ENCODE peak calls at places on chromosomes 5 and 9, in seven cellular contexts. I is naive thymus-derived CD4-positive, alpha-beta T cell; V is upper lobe of right lung; M is gastrocnemius medialis; G is fibroblast of lung; F is lower lobe of right lung; P is mammary epithelial cell. Y is an unnamed sample.

GRCh38 chr5:54703091-54703490 is 185.5 kb downstream of the SNX18 start:
- DNase-seq in M (peak; percentile 17), G (peak; percentile 94), V (no peak), P (peak; percentile 44), F (no peak), I (no peak), Y (peak; percentile 77)

GRCh38 chr9:90953200-90953599 is 151.6 kb downstream of the SYK start:
- DNase-seq in M (no peak), F (no peak), P (no peak), I (no peak), V (no peak), G (no peak), Y (no peak)

GRCh38 chr5:124747770-124748686 is 1.6 kb upstream of the ZNF608 start:
- DNase-seq in P (peak; percentile 5), I (no peak), V (no peak), M (no peak), F (no peak), G (no peak), Y (no peak)

GRCh38 chr5:7814816-7815215 is 36.1 kb downstream of the CFAP90 start:
- DNase-seq in P (no peak), I (no peak), M (no peak), V (peak; percentile 20), G (no peak), F (no peak), Y (no peak)

GRCh38 chr5:119275873-119276214 is 80.0 kb upstream of the TNFAIP8 start:
- DNase-seq in M (no peak), F (no peak), P (no peak), I (no peak), V (no peak), G (no peak), Y (no peak)

GRCh38 chr5:155564541-155564940 is 551.0 kb downstream of the KIF4B start:
- DNase-seq in V (no peak), F (no peak), M (no peak), P (no peak), G (no peak), I (no peak), Y (no peak)

GRCh38 chr5:124902097-124902821 is 155.8 kb upstream of the ZNF608 start:
- DNase-seq in I (no peak), V (no peak), P (no peak), F (no peak), G (peak; percentile 86), M (no peak), Y (no peak)

GRCh38 chr5:168140256-168140655 is 151.2 kb upstream of the WWC1 start:
- DNase-seq in V (no peak), G (no peak), I (no peak), P (no peak), M (no peak), F (no peak), Y (no peak)

GRCh38 chr5:6869677-6870076 is 156.4 kb downstream of the TENT4A start:
- DNase-seq in F (no peak), M (no peak), I (no peak), V (no peak), P (no peak), G (no peak), Y (no peak)

GRCh38 chr9:108056083-108056804 is 566.7 kb upstream of the KLF4 start:
- DNase-seq in V (no peak), M (no peak), G (peak; percentile 67), F (no peak), I (no peak), P (peak; percentile 76), Y (no peak)

GRCh38 chr9:112731971-112732370 is 14.1 kb upstream of the INIP start:
- DNase-seq in F (no peak), I (no peak), V (no peak), M (no peak), G (no peak), P (no peak), Y (no peak)

GRCh38 chr5:115557667-115558387 is 13.3 kb upstream of the FEM1C start:
- DNase-seq in G (no peak), V (no peak), F (no peak), P (no peak), I (no peak), M (no peak), Y (no peak)

GRCh38 chr5:103013933-103014552 is 105.9 kb downstream of the GIN1 start:
- DNase-seq in I (no peak), P (no peak), V (no peak), G (no peak), M (no peak), F (no peak), Y (no peak)

GRCh38 chr5:13660072-13660471 is 284.4 kb downstream of the DNAH5 start:
- DNase-seq in M (no peak), V (no peak), I (no peak), P (no peak), F (no peak), G (peak; percentile 25), Y (no peak)

GRCh38 chr9:19028835-19029451 is 4.1 kb downstream of the SAXO1 start:
- DNase-seq in I (peak; percentile 17), P (peak; percentile 40), M (no peak), G (peak; percentile 54), F (no peak), V (no peak), Y (no peak)

GRCh38 chr5:72438141-72438540 is 69.1 kb downstream of the ZNF366 start:
- DNase-seq in M (no peak), V (no peak), P (peak; percentile 62), I (no peak), F (no peak), G (peak; percentile 39), Y (no peak)

GRCh38 chr5:111061618-111062017 is 9.9 kb upstream of the TSLP start:
- DNase-seq in G (no peak), P (peak; percentile 21), M (no peak), F (no peak), V (no peak), I (no peak), Y (no peak)

GRCh38 chr5:38426493-38426892 is 130.0 kb downstream of the LIFR start:
- DNase-seq in M (no peak), P (peak; percentile 37), I (no peak), V (no peak), F (no peak), G (peak; percentile 48), Y (no peak)

GRCh38 chr5:157959355-157959754 is 100.4 kb upstream of the CLINT1 start:
- DNase-seq in F (no peak), M (no peak), I (no peak), V (no peak), P (no peak), G (no peak), Y (no peak)

GRCh38 chr5:157961176-157961575 is 102.2 kb upstream of the CLINT1 start:
- DNase-seq in G (no peak), I (no peak), P (no peak), F (no peak), M (no peak), V (no peak), Y (no peak)

GRCh38 chr5:157963761-157964160 is 104.8 kb upstream of the CLINT1 start:
- DNase-seq in G (no peak), M (no peak), I (no peak), V (no peak), F (no peak), P (peak; percentile 60), Y (no peak)

GRCh38 chr5:157963244-157963643 is 104.3 kb upstream of the CLINT1 start:
- DNase-seq in M (no peak), I (no peak), G (no peak), V (no peak), P (no peak), F (no peak), Y (no peak)

DNA sequence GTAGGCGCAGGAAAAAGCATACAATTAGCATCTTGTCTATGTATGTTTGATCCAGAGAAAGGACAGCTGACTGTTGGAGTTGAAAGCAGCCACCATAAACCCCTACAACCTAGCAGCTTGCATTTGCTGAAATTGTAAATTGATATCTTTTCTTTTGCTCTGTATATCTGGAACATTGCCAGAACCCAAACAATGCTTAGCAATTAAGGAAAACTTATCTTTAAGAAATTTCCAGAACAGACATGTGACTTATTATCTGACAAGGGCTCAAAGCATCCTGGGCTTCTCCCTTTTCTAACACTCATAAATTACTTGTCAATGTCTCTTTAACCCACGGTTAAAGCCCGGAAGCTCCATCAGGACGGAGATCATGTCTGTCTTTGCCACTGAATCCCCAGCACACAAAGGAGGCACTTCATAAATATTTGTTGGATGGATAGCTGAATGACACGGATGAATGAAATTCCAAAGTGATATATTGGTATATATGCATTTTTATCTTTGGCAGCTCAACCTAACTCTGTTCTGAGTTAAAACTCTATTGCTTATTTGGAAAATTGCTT is 103.0 kb upstream of the CLINT1 start:
- DNase-seq in G (no peak), I (no peak), V (no peak), P (peak; percentile 18), F (no peak), M (no peak), Y (no peak)
- H3K4me3 ChIP-seq in G (no peak overlapping the region), I (no peak overlapping the region), V (no peak overlapping the region), P (no peak overlapping the region), F (no peak overlapping the region), M (no peak overlapping the region), Y (no peak overlapping the region)

DNA sequence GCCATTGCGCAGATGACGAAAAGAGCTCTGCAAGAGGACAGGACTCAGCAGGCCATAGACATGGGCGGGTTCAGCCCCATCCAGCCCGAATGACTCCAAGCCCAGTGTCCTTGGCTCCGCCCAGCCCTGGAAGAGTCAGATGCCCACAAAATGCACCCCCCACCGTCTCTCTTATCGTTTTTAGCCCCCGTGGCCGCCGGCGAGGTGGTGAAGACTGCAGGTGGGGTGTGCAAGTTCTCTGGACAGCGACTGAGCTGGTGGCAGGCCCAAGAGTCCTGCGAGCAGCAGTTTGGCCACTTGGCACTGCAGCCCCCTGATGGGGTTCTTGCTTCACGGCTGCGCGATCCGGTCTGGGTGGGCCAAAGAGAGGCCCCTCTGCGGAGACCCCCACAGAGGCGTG is 2.1 kb downstream of the ADGRD2 start:
- DNase-seq in V (peak; percentile 56), I (no peak), F (no peak), P (no peak), M (no peak), G (no peak), Y (peak; percentile 49)
- H3K27ac ChIP-seq in V (no peak overlapping the region), I (no peak overlapping the region), F (no peak overlapping the region), P (no peak overlapping the region), M (no peak overlapping the region), G (no peak overlapping the region), Y (no peak overlapping the region)

GRCh38 chr9:121286688-121286972 is 18.7 kb downstream of the GSN start:
- DNase-seq in G (no peak), V (no peak), I (no peak), F (no peak), P (no peak), M (no peak), Y (no peak)
- H3K4me1 ChIP-seq in G (peaks cover 50% of the 10 kb centered on the region), V (peaks cover 86% of the 10 kb centered on the region), I (no peaks in the 10 kb centered on the region), F (peaks cover 85% of the 10 kb centered on the region), P (peaks cover 67% of the 10 kb centered on the region), M (peaks cover 90% of the 10 kb centered on the region), Y (peaks cover 100% of the 10 kb centered on the region)

GRCh38 chr5:56350030-56350594 is 117.0 kb upstream of the ANKRD55 start:
- DNase-seq in V (no peak), M (no peak), G (no peak), I (no peak), F (no peak), P (no peak), Y (no peak)

GRCh38 chr5:56346717-56347116 is 113.6 kb upstream of the ANKRD55 start:
- DNase-seq in P (no peak), F (no peak), I (no peak), G (no peak), V (no peak), M (no peak), Y (no peak)

GRCh38 chr5:56352808-56353590 is 119.9 kb upstream of the ANKRD55 start:
- DNase-seq in V (no peak), F (no peak), M (no peak), G (no peak), I (no peak), P (no peak), Y (no peak)

GRCh38 chr5:56349461-56349860 is 116.3 kb upstream of the ANKRD55 start:
- DNase-seq in V (no peak), I (no peak), G (no peak), F (no peak), M (no peak), P (no peak), Y (no peak)

GRCh38 chr5:56350595-56351170 is 117.6 kb upstream of the ANKRD55 start:
- DNase-seq in F (peak; percentile 50), M (peak; percentile 20), G (peak; percentile 90), I (no peak), V (no peak), P (peak; percentile 94), Y (peak; percentile 65)
- H3K4me3 ChIP-seq in F (no peak overlapping the region), M (no peak overlapping the region), G (no peak overlapping the region), I (no peak overlapping the region), V (no peak overlapping the region), P (no peak overlapping the region), Y (no peak overlapping the region)